ENCODE peak calls at places on chromosomes 3 and 15, in ten cellular contexts. T is heart right ventricle, O is mammary epithelial cell, W is SJSA1, G is tibial artery, R is GM12878, U is breast epithelium, J is hepatocyte, Q is GM23338, D is testis. E is an unnamed sample.

GRCh38 chr3:17745301-17745700 is 2.9 kb upstream of the TBC1D5 start:
- DNase-seq in T (no peak), O (no peak), W (no peak), G (no peak), R (no peak), U (no peak), J (no peak), Q (peak; percentile 5), D (no peak), E (no peak)

GRCh38 chr3:149366031-149366430 is 11.4 kb downstream of the TM4SF1 start:
- DNase-seq in T (no peak), O (peak; percentile 88), W (no peak), G (no peak), R (no peak), U (no peak), J (no peak), Q (no peak), D (no peak), E (no peak)

GRCh38 chr15:85125056-85125661 is 143.5 kb downstream of the PDE8A start:
- DNase-seq in T (no peak), O (peak; percentile 41), W (peak; percentile 36), G (no peak), R (no peak), U (no peak), J (no peak), Q (peak; percentile 54), D (no peak), E (no peak)

GRCh38 chr3:140552403-140552802 is 125.5 kb upstream of the TRIM42 start:
- DNase-seq in T (no peak), O (no peak), W (no peak), G (no peak), R (no peak), U (no peak), J (no peak), Q (peak; percentile 12), D (no peak), E (no peak)

GRCh38 chr15:93478922-93479321 is 389.9 kb upstream of the RGMA start:
- DNase-seq in T (no peak), O (no peak), W (no peak), G (no peak), R (no peak), U (no peak), J (peak; percentile 47), Q (peak; percentile 29), D (no peak), E (no peak)

GRCh38 chr3:180048108-180048507 is 11.4 kb upstream of the PEX5L start:
- DNase-seq in T (no peak), O (no peak), W (no peak), G (no peak), R (peak; percentile 32), U (no peak), J (no peak), Q (no peak), D (no peak), E (no peak)

GRCh38 chr15:55235637-55236036 is 38.9 kb upstream of the RSL24D1 start:
- DNase-seq in T (no peak), O (no peak), W (no peak), G (no peak), R (no peak), U (no peak), J (no peak), Q (no peak), D (no peak), E (no peak)

GRCh38 chr3:179227349-179227748 is 23.6 kb downstream of the KCNMB3 start:
- DNase-seq in T (no peak), O (peak; percentile 46), W (no peak), G (no peak), R (no peak), U (no peak), J (no peak), Q (peak; percentile 27), D (no peak), E (no peak)

GRCh38 chr15:34217587-34218225 is 7.1 kb upstream of the EMC4 start:
- DNase-seq in T (no peak), O (peak; percentile 83), W (peak; percentile 26), G (no peak), R (no peak), U (no peak), J (no peak), Q (no peak), D (no peak), E (no peak)

GRCh38 chr3:111735271-111735758 is 123.8 kb upstream of the PHLDB2 start:
- DNase-seq in T (no peak), O (peak; percentile 93), W (peak; percentile 94), G (no peak), R (no peak), U (no peak), J (peak; percentile 71), Q (no peak), D (no peak), E (peak; percentile 87)

GRCh38 chr3:27939510-27939909 is 217.4 kb upstream of the EOMES start:
- DNase-seq in T (no peak), O (peak; percentile 1), W (no peak), G (no peak), R (no peak), U (no peak), J (no peak), Q (no peak), D (no peak), E (no peak)

GRCh38 chr3:126752303-126753190 is 48.5 kb downstream of the CHCHD6 start:
- DNase-seq in T (peak; percentile 79), O (peak; percentile 61), W (peak; percentile 82), G (peak; percentile 70), R (peak; percentile 30), U (peak; percentile 79), J (peak; percentile 89), Q (peak; percentile 94), D (peak; percentile 86), E (peak; percentile 90)

GRCh38 chr15:91884604-91885003 is 31.1 kb downstream of the SLCO3A1 start:
- DNase-seq in T (no peak), O (no peak), W (no peak), G (no peak), R (no peak), U (no peak), J (no peak), Q (peak; percentile 33), D (no peak), E (no peak)

GRCh38 chr3:81728766-81729544 is 32.5 kb downstream of the GBE1 start:
- DNase-seq in T (no peak), O (peak; percentile 37), W (peak; percentile 63), G (no peak), R (no peak), U (no peak), J (no peak), Q (no peak), D (no peak), E (no peak)

GRCh38 chr3:52787672-52788625 is 6.6 kb upstream of the ITIH3 start:
- DNase-seq in T (no peak), O (no peak), W (no peak), G (peak; percentile 73), R (no peak), U (no peak), J (no peak), Q (no peak), D (no peak), E (no peak)

GRCh38 chr15:76996076-76996525 is 1.2 kb downstream of the PSTPIP1 start:
- DNase-seq in T (no peak), O (no peak), W (no peak), G (no peak), R (no peak), U (no peak), J (no peak), Q (no peak), D (no peak), E (no peak)
- H3K4me1 ChIP-seq in T (peaks cover 7% of the 10 kb centered on the region), O (peaks cover 26% of the 10 kb centered on the region), W (no peaks in the 10 kb centered on the region), G (peaks cover 25% of the 10 kb centered on the region), R (peaks cover 28% of the 10 kb centered on the region), U (no peaks in the 10 kb centered on the region), J (no peaks in the 10 kb centered on the region), Q (no peaks in the 10 kb centered on the region), D (peaks cover 6% of the 10 kb centered on the region), E (peaks cover 10% of the 10 kb centered on the region)

GRCh38 chr3:33920511-33920910 is 122.1 kb downstream of the PDCD6IP start:
- DNase-seq in T (no peak), O (no peak), W (no peak), G (no peak), R (no peak), U (no peak), J (no peak), Q (no peak), D (no peak), E (no peak)
- H3K4me1 ChIP-seq in T (no peaks in the 10 kb centered on the region), O (peaks cover 13% of the 10 kb centered on the region), W (no peaks in the 10 kb centered on the region), G (no peaks in the 10 kb centered on the region), R (no peaks in the 10 kb centered on the region), U (no peaks in the 10 kb centered on the region), J (no peaks in the 10 kb centered on the region), Q (peaks cover 12% of the 10 kb centered on the region), D (no peaks in the 10 kb centered on the region), E (no peaks in the 10 kb centered on the region)

GRCh38 chr15:64747578-64747977 is 27.8 kb downstream of the RBPMS2 start:
- DNase-seq in T (no peak), O (no peak), W (no peak), G (no peak), R (no peak), U (no peak), J (no peak), Q (no peak), D (no peak), E (no peak)
- H3K4me1 ChIP-seq in T (peaks cover 7% of the 10 kb centered on the region), O (peaks cover 3% of the 10 kb centered on the region), W (no peaks in the 10 kb centered on the region), G (peaks cover 76% of the 10 kb centered on the region), R (no peaks in the 10 kb centered on the region), U (no peaks in the 10 kb centered on the region), J (no peaks in the 10 kb centered on the region), Q (peaks cover 22% of the 10 kb centered on the region), D (no peaks in the 10 kb centered on the region), E (peaks cover 9% of the 10 kb centered on the region)

GRCh38 chr3:30632521-30632920 is 26.1 kb downstream of the TGFBR2 start:
- DNase-seq in T (no peak), O (no peak), W (no peak), G (no peak), R (no peak), U (no peak), J (no peak), Q (no peak), D (no peak), E (no peak)

GRCh38 chr3:30635072-30635471 is 28.7 kb downstream of the TGFBR2 start:
- DNase-seq in T (no peak), O (no peak), W (no peak), G (no peak), R (no peak), U (no peak), J (no peak), Q (no peak), D (no peak), E (no peak)

GRCh38 chr3:30632065-30632464 is 25.7 kb downstream of the TGFBR2 start:
- DNase-seq in T (no peak), O (no peak), W (no peak), G (no peak), R (no peak), U (no peak), J (no peak), Q (no peak), D (no peak), E (no peak)

GRCh38 chr3:30631237-30631961 is 25.0 kb downstream of the TGFBR2 start:
- DNase-seq in T (no peak), O (no peak), W (no peak), G (no peak), R (no peak), U (no peak), J (no peak), Q (no peak), D (no peak), E (no peak)

DNA sequence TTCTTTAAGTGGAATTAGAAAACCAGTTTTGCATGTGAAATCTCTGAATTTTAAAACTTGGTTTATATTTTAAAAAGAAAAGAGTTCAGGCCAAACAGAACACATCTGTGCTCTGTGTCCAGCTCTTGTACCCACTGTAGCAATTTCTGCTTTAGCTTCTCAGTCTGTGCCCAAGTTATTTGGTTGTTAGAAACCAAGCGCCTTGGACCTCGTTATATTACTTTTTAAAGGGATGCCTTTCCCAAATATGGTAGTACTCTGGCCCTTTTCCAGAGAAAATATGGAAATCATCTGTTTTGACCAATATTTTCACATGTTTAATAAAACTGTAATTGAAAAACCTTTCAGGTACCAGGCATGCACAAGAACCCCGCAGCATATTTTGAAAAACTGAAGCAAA is 27.3 kb downstream of the TGFBR2 start:
- DNase-seq in T (no peak), O (no peak), W (no peak), G (no peak), R (no peak), U (no peak), J (no peak), Q (no peak), D (no peak), E (no peak)
- H3K4me1 ChIP-seq in T (peaks cover 21% of the 10 kb centered on the region), O (peaks cover 43% of the 10 kb centered on the region), W (peaks cover 7% of the 10 kb centered on the region), G (peaks cover 96% of the 10 kb centered on the region), R (no peaks in the 10 kb centered on the region), U (peaks cover 7% of the 10 kb centered on the region), J (peaks cover 17% of the 10 kb centered on the region), Q (peaks cover 33% of the 10 kb centered on the region), D (peaks cover 17% of the 10 kb centered on the region), E (peaks cover 19% of the 10 kb centered on the region)

E was measured in SJCRH30.